ENCODE peak calls at places on chromosomes 11 and 22, in five cellular contexts. O, K, U, A and Z are unnamed samples.

GRCh38 chr11:15655552-15655951 is 540.8 kb downstream of the INSC start:
- DNase-seq in O (no peak), K (no peak), U (no peak), A (no peak), Z (no peak)

GRCh38 chr11:88521354-88522310 is 184.1 kb upstream of the CTSC start:
- DNase-seq in O (no peak), K (no peak), U (no peak), A (no peak), Z (no peak)

GRCh38 chr11:8740156-8740555 is 57.6 kb downstream of the RPL27A start:
- DNase-seq in O (no peak), K (no peak), U (no peak), A (no peak), Z (no peak)

GRCh38 chr11:130510407-130511006 is 62.1 kb downstream of the ADAMTS15 start:
- DNase-seq in O (peak; percentile 66), K (no peak), U (no peak), A (no peak), Z (no peak)

GRCh38 chr11:69049490-69049867 is 747 bp downstream of the TPCN2 start:
- DNase-seq in O (no peak), K (no peak), U (peak; percentile 16), A (no peak), Z (no peak)

GRCh38 chr22:39705386-39705785 is 134.8 kb downstream of the CACNA1I start:
- DNase-seq in O (no peak), K (no peak), U (no peak), A (no peak), Z (no peak)

GRCh38 chr22:16838073-16838472 is 12.9 kb upstream of the XKR3 start:
- DNase-seq in O (no peak), K (no peak), U (no peak), A (no peak), Z (no peak)

GRCh38 chr11:107549253-107549953 is 16.1 kb downstream of the ALKBH8 start:
- DNase-seq in O (no peak), K (no peak), U (peak; percentile 37), A (no peak), Z (no peak)

GRCh38 chr22:32661296-32661695 is 140.2 kb upstream of the TIMP3 start:
- DNase-seq in O (no peak), K (no peak), U (no peak), A (peak; percentile 62), Z (no peak)

GRCh38 chr11:97269527-97269926 is 879.7 kb downstream of the JRKL start:
- DNase-seq in O (no peak), K (no peak), U (no peak), A (no peak), Z (no peak)

GRCh38 chr22:26892401-26893033 is 235.1 kb downstream of the MIAT start:
- DNase-seq in O (peak; percentile 49), K (peak; percentile 30), U (peak; percentile 75), A (no peak), Z (peak; percentile 40)

GRCh38 chr11:27158763-27159679 is 118.4 kb downstream of the BBOX1 start:
- DNase-seq in O (peak; percentile 43), K (no peak), U (peak; percentile 75), A (peak; percentile 58), Z (peak; percentile 45)

GRCh38 chr11:128886401-128887119 is 4.6 kb upstream of the KCNJ5 start:
- DNase-seq in O (peak; percentile 71), K (no peak), U (peak; percentile 34), A (no peak), Z (no peak)

GRCh38 chr11:16981651-16982194 is 32.5 kb downstream of the PLEKHA7 start:
- DNase-seq in O (peak; percentile 50), K (no peak), U (no peak), A (no peak), Z (no peak)

GRCh38 chr11:22432331-22433065 is 94.3 kb downstream of the SLC17A6 start:
- DNase-seq in O (no peak), K (peak; percentile 20), U (peak; percentile 3), A (peak; percentile 14), Z (peak; percentile 50)

GRCh38 chr11:109342261-109342660 is 79.7 kb upstream of the C11orf87 start:
- DNase-seq in O (no peak), K (no peak), U (no peak), A (no peak), Z (no peak)

GRCh38 chr22:48098936-48099245 is 1336.4 kb downstream of the TBC1D22A start:
- DNase-seq in O (no peak), K (no peak), U (no peak), A (peak; percentile 1), Z (no peak)

GRCh38 chr11:57566564-57567209 is 785 bp downstream of the UBE2L6 start:
- DNase-seq in O (no peak), K (no peak), U (no peak), A (no peak), Z (no peak)

GRCh38 chr11:63762662-63763505 is 5.7 kb downstream of the ZFTA start:
- DNase-seq in O (peak; percentile 54), K (peak; percentile 56), U (peak; percentile 68), A (peak; percentile 61), Z (peak; percentile 80)

DNA sequence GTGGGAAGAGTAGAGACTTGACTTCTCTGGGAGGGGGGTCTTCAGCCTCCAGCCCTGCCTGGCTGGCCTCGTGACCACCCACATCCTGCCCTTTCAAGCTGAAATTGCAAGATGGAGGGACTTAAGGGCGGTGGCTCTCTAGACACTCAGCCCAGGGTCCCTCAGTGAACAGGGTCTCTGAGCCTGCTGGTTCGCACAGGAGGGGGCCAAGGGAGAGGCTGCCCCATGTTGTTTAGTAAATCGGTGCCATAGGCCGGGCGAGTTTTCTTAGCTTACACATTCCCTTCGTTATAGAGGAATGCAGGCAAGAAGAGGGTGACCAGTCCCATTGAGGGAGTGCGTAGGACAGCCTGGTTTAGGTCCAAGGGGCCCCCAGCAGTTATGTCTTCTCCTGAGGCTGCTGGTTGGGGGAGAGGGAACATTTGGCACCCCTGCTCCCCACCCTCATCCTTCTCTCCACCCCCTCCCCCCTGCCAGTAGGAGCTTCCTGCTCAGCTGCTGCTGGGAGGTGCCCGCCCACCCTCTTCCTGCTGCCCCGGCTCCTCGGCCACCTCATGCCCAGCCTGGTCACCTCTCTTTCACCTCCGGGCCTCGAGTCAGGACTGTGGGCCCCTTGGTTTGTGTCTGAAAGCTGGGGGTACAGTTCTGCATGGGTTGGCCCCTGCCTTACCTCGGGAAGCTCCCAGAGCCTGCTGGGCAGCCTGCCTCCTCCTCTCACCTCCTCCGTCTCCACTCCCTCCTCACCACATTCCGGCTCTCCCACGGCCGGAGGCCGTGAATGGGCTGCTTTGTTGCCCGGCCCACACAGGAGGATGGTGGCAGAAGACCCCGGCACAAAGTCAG is 3.9 kb downstream of the FRMD8 start:
- DNase-seq in O (no peak), K (no peak), U (no peak), A (no peak), Z (no peak)
- TF ChIP-seq POLR2A in O (no peak), K (no peak), U (no peak), A (no peak), Z (no peak)

GRCh38 chr11:1853376-1854131 is 670 bp downstream of the LSP1 start:
- DNase-seq in O (no peak), K (no peak), U (no peak), A (no peak), Z (no peak)
- H3K4me1 ChIP-seq in O (peaks cover 66% of the 10 kb centered on the region), K (no peaks in the 10 kb centered on the region), U (peaks cover 27% of the 10 kb centered on the region), A (no peaks in the 10 kb centered on the region), Z (peaks cover 2% of the 10 kb centered on the region)

GRCh38 chr11:1458340-1459218 is 28.0 kb downstream of the MOB2 start:
- DNase-seq in O (peak; percentile 82), K (no peak), U (peak; percentile 73), A (peak; percentile 84), Z (peak; percentile 85)
- TF ChIP-seq CTCF in O (no peak), K (peak; percentile 21), U (peak; percentile 26), A (peak; percentile 39), Z (peak; percentile 25)

DNA sequence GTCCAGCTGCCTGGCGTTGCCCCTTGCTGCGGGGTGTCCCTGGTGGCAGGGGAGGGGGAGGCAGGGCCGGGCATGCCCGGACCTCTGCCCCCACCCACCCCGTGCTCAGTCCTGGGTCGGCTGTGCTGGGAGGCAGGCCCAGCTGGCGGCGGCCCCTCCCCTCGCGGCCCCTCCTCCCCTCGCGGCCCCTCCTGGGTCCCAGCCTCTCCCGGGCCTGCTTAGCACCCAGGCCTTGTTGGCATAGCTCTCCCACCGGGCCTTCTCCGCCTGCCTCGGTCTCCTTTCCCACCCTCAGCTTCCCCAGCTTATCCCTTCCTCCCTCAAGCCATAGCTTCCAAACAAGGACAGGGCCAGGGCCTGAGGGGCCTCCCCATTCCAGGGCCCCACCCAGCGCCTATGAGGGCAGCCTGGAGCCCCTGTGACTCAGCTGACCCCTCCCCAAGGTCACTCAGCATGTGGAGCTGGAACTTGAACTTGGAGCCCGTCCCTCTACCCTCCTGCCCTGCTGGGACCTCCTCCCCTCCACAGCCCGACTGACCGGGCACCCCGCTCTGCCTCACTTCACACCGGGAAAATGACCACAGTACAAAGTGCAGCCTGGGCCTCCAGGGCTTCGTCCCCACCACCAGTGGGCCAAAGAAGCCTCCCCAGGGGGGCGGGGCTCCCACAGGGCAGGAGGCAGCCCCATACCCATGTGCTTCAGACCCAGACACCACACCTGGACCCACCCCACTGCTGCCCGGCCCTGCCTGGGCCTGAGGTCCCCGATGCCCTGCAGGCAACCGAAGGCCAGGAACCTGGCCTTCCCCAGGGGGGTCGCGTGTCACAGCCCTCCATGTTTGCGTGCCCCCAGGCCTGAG is 1.2 kb downstream of the EPS8L2 start:
- DNase-seq in O (peak; percentile 56), K (peak; percentile 79), U (peak; percentile 42), A (no peak), Z (peak; percentile 61)
- TF ChIP-seq POLR2A in O (no peak), K (peak; percentile 18), U (no peak), A (no peak), Z (no peak)

GRCh38 chr22:37233751-37234631 is 10.1 kb downstream of the RAC2 start:
- DNase-seq in O (no peak), K (peak; percentile 14), U (peak; percentile 33), A (no peak), Z (peak; percentile 35)
- H3K4me1 ChIP-seq in O (peaks cover 86% of the 10 kb centered on the region), K (no peaks in the 10 kb centered on the region), U (peaks cover 23% of the 10 kb centered on the region), A (no peaks in the 10 kb centered on the region), Z (no peaks in the 10 kb centered on the region)

GRCh38 chr11:73402834-73403185 is 26.6 kb downstream of the RELT start:
- DNase-seq in O (no peak), K (no peak), U (no peak), A (no peak), Z (no peak)
- TF ChIP-seq CTCF in O (no peak), K (no peak), U (no peak), A (no peak), Z (no peak)